ENCODE peak calls at places on chromosomes 3 and 15, in four cellular contexts. D is right lobe of liver, O is fibroblast of mammary gland, V is fibroblast of the aortic adventitia. S is an unnamed sample.

GRCh38 chr3:8593022-8593817 is 51.4 kb downstream of the SSUH2 start:
- DNase-seq in D (no peak), O (no peak), V (peak), S (no peak)

GRCh38 chr3:5035692-5036535 is 56.7 kb downstream of the BHLHE40 start:
- DNase-seq in D (no peak), O (no peak), V (no peak), S (no peak)

GRCh38 chr15:77028451-77029165 is 33.7 kb downstream of the PSTPIP1 start:
- DNase-seq in D (peak), O (no peak), V (no peak), S (no peak)

GRCh38 chr3:33911525-33912322 is 113.3 kb downstream of the PDCD6IP start:
- DNase-seq in D (no peak), O (peak), V (peak), S (peak)

GRCh38 chr3:125437631-125438435 is 62.7 kb upstream of the ZNF148 start:
- DNase-seq in D (peak), O (peak), V (peak), S (peak)

GRCh38 chr3:141680620-141681389 is 57.3 kb upstream of the RNF7 start:
- DNase-seq in D (no peak), O (peak), V (peak), S (peak)

GRCh38 chr15:90934949-90935751 is at the start of gene UNC45A:
- DNase-seq in D (peak), O (peak), V (peak), S (peak)

GRCh38 chr15:74955017-74955416 is 1.6 kb downstream of the RPP25 start:
- DNase-seq in D (no peak), O (no peak), V (no peak), S (no peak)

GRCh38 chr3:132652640-132653270 is 6.9 kb downstream of the ACAD11 start:
- DNase-seq in D (no peak), O (peak), V (peak), S (no peak)

GRCh38 chr15:45441036-45441435 is 62.7 kb upstream of the GATM start:
- DNase-seq in D (no peak), O (no peak), V (no peak), S (no peak)

GRCh38 chr3:65126527-65127440 is 439.0 kb upstream of the ADAMTS9 start:
- DNase-seq in D (no peak), O (peak), V (peak), S (peak)

GRCh38 chr15:90571063-90571541 is 41.4 kb downstream of the CRTC3 start:
- DNase-seq in D (no peak), O (peak), V (peak), S (no peak)

GRCh38 chr3:64832098-64832497 is 144.3 kb upstream of the ADAMTS9 start:
- DNase-seq in D (no peak), O (no peak), V (no peak), S (no peak)

GRCh38 chr3:8837172-8837571 is 67.8 kb upstream of the OXTR start:
- DNase-seq in D (no peak), O (peak), V (peak), S (peak)

GRCh38 chr3:73419179-73419803 is 205.4 kb downstream of the PDZRN3 start:
- DNase-seq in D (no peak), O (peak), V (peak), S (no peak)

GRCh38 chr3:88362428-88362827 is 212.7 kb downstream of the C3orf38 start:
- DNase-seq in D (no peak), O (no peak), V (no peak), S (no peak)

GRCh38 chr3:152930516-152930915 is 95.6 kb downstream of the P2RY1 start:
- DNase-seq in D (no peak), O (no peak), V (no peak), S (no peak)

GRCh38 chr3:101065962-101066361 is 72.7 kb upstream of the ABI3BP start:
- DNase-seq in D (no peak), O (peak), V (peak), S (peak)

GRCh38 chr3:31462050-31462569 is 70.6 kb upstream of the STT3B start:
- DNase-seq in D (no peak), O (no peak), V (no peak), S (peak)

GRCh38 chr3:25532763-25533162 is 104.7 kb downstream of the RARB start:
- DNase-seq in D (no peak), O (peak), V (no peak), S (peak)

GRCh38 chr15:69725957-69726356 is 273.3 kb downstream of the RPLP1 start:
- DNase-seq in D (peak), O (no peak), V (no peak), S (no peak)

GRCh38 chr15:92781925-92782453 is 118.1 kb upstream of the CHD2 start:
- DNase-seq in D (no peak), O (no peak), V (no peak), S (no peak)

GRCh38 chr3:138296639-138297038 is 33.0 kb downstream of the NME9 start:
- DNase-seq in D (no peak), O (no peak), V (no peak), S (no peak)

GRCh38 chr3:69113536-69113935 is 8.9 kb downstream of the LMOD3 start:
- DNase-seq in D (no peak), O (peak), V (peak), S (peak)

GRCh38 chr15:69602921-69603320 is 150.3 kb downstream of the RPLP1 start:
- DNase-seq in D (no peak), O (no peak), V (no peak), S (no peak)

GRCh38 chr15:81387629-81388430 is 13.8 kb upstream of the TMC3 start:
- DNase-seq in D (no peak), O (no peak), V (no peak), S (no peak)

GRCh38 chr15:26971303-26972018 is 480 bp downstream of the GABRG3 start:
- DNase-seq in D (no peak), O (no peak), V (no peak), S (no peak)

GRCh38 chr15:26972636-26973035 is 1.7 kb downstream of the GABRG3 start:
- DNase-seq in D (no peak), O (no peak), V (no peak), S (no peak)

GRCh38 chr15:26970712-26971210 is at the start of gene GABRG3:
- DNase-seq in D (no peak), O (no peak), V (no peak), S (no peak)

GRCh38 chr15:26974120-26974780 is 3.3 kb downstream of the GABRG3 start:
- DNase-seq in D (no peak), O (peak), V (peak), S (peak)
- TF ChIP-seq CTCF in D (peak), O (peak), V (peak), S (peak)

GRCh38 chr3:21715662-21716061 is 35.3 kb downstream of the ZNF385D start:
- DNase-seq in D (no peak), O (no peak), V (no peak), S (no peak)
- H3K4me3 ChIP-seq in D (no peak), O (no peak), V (no peak), S (no peak)

GRCh38 chr3:52155912-52156311 is 1.7 kb upstream of the POC1A start:
- DNase-seq in D (no peak), O (no peak), V (no peak), S (no peak)

GRCh38 chr3:52150357-52150756 is 3.9 kb downstream of the POC1A start:
- DNase-seq in D (no peak), O (no peak), V (no peak), S (no peak)

GRCh38 chr3:52150860-52151259 is 3.4 kb downstream of the POC1A start:
- DNase-seq in D (no peak), O (no peak), V (no peak), S (no peak)

GRCh38 chr3:52154135-52155094 is at the start of gene POC1A:
- DNase-seq in D (peak), O (peak), V (peak), S (peak)

DNA sequence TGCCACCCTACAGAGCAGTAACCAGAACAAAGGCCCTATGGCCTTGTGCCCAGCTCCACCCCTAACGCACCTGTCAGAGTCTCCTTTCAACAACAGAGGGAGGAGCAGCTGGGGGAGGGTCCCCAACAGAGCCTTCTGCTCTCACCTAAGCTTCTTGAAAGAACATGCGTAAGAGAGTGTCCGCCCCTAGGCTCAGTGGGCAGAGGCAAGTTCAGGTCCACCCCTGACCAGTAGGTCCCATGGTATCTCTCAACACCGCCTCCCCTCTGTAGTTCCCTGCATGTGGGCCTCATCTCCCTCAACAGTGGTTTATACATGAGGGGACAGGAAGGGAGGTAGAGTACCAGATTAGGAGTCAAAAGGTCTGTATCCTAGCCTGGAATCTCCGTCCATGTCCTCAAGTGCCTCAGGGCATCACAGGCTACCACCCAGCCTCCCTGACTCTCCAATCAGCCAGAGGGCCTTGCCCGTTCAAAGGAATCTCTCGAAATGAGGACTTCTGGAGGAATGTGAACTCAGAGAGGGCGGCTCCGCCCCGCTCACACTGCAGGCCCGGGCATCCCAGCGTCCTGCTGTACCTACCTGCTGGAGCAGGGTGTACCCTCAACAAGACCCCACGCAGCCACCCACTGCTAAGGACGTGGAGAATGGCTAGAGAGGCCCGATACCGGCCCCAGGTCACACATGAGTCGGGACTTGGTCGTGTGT is 680 bp downstream of the POC1A start:
- DNase-seq in D (no peak), O (peak), V (peak), S (peak)
- TF ChIP-seq CTCF in D (no peak), O (no peak), V (no peak), S (peak)

GRCh38 chr3:52223449-52224408 is 1.7 kb downstream of the TLR9 start:
- DNase-seq in D (peak), O (no peak), V (no peak), S (no peak)
- H3K4me3 ChIP-seq in D (no peak), O (no peak), V (no peak), S (no peak)

DNA sequence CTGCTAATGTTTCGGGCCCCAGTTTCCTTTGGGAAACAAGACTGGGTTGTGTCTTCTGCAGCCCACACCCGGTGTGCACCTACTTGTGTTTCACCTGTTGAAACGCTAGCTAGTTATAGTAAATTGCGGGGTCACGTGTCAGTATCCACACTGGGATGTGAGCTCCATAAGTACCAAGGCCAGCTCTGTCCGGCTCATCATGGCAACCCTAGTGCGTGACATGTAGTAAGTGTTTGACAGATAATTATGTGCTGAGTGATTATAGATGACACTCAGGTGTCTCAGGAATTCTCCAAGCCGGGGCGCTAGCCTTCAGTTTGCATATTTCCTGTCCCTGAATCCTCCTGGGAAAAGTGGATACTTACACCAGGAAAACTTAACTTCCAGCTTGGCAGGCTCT is 12.8 kb downstream of the APOD start:
- DNase-seq in D (no peak), O (no peak), V (no peak), S (no peak)
- TF ChIP-seq CTCF in D (no peak), O (no peak), V (no peak), S (no peak)

GRCh38 chr15:88401972-88402656 is 65.1 kb downstream of the MRPL46 start:
- DNase-seq in D (no peak), O (no peak), V (peak), S (no peak)

GRCh38 chr15:88400069-88400468 is 67.1 kb downstream of the MRPL46 start:
- DNase-seq in D (no peak), O (no peak), V (no peak), S (no peak)

GRCh38 chr15:88403461-88403860 is 63.7 kb downstream of the MRPL46 start:
- DNase-seq in D (no peak), O (no peak), V (no peak), S (no peak)

GRCh38 chr15:88400591-88400990 is 66.6 kb downstream of the MRPL46 start:
- DNase-seq in D (no peak), O (no peak), V (no peak), S (no peak)

GRCh38 chr15:88401269-88401971 is 65.8 kb downstream of the MRPL46 start:
- DNase-seq in D (no peak), O (no peak), V (peak), S (no peak)
- H3K4me3 ChIP-seq in D (no peak), O (no peak), V (no peak), S (no peak)

DNA sequence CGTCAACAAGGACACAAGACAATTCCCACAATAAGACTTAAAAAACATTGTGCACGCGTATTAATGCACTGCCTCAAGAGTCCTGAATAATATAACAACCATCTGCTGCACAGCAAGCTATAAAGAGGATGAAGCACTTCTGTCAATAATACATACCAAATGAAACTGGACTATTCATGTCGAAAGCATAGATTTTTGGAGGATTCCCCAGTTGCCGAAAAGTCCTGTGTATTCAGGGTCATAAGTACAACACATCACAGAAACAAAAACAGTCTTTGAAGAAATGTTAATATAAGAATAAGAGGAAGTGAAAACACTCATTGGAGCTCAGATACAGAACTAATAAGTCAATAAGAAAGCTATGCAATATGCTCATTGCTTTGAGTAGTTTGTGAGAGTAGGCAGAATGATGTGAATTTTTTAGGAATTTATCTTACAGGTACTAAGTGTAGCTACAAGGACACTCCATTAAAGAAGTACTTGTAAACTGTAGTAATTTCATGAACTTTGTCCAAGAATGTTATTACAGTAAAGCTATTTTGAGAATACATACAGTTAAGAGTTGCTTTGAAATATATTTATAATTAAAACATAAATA is 31.6 kb downstream of the CBLB start:
- DNase-seq in D (no peak), O (peak), V (no peak), S (no peak)
- TF ChIP-seq CTCF in D (no peak), O (no peak), V (no peak), S (no peak)

DNA sequence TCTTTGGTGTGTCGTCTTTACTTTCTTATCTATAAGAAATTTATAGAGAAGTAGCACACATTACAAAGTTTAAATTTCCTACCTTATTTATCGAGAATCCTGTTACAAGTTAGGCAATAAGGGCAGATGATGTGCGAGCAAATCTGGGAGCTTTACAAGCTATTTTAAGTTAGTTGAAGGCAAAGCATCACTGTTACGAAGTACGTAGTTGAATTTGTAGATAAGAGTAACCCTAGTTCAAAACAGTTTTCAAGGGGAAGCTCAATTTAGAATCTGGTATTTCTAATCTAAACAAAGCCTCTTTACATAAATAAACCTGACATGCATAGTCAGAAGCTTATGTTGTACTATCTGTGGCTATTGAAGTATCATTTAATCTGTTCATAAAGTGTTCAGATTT is 8.4 kb downstream of the KBTBD8 start:
- DNase-seq in D (no peak), O (no peak), V (peak), S (no peak)
- H3K4me3 ChIP-seq in D (no peak), O (no peak), V (no peak), S (no peak)

GRCh38 chr3:16658004-16658932 is 53.0 kb upstream of the DAZL start:
- DNase-seq in D (no peak), O (peak), V (no peak), S (no peak)
- TF ChIP-seq CTCF in D (no peak), O (no peak), V (peak), S (no peak)